ENCODE peak calls at places on chromosomes 6 and 20, in six cellular contexts. G, Q, F, M, V and W are unnamed samples. For H3K79me2, the result is how much of the 10 kb centered on the place peaks cover.

GRCh38 chr6:169499728-169500265 is 202.0 kb downstream of the WDR27 start:
- DNase-seq in F (no peak), M (no peak), V (peak), G (no peak), Q (no peak), W (no peak)

GRCh38 chr6:133701633-133702331 is 187.1 kb upstream of the TCF21 start:
- DNase-seq in G (no peak), M (no peak), Q (peak), V (no peak), F (no peak), W (no peak)

GRCh38 chr20:50868509-50869495 is 62.4 kb downstream of the ADNP start:
- DNase-seq in Q (no peak), V (no peak), M (no peak), F (no peak), G (no peak), W (no peak)

GRCh38 chr6:140671926-140672325 is 1297.5 kb upstream of the CITED2 start:
- DNase-seq in G (peak), F (no peak), Q (no peak), V (no peak), M (no peak), W (peak)

GRCh38 chr20:11919571-11919970 is 1.9 kb downstream of the BTBD3 start:
- DNase-seq in Q (no peak), G (no peak), V (no peak), M (peak), F (no peak), W (no peak)

GRCh38 chr6:117711369-117711768 is 36.1 kb downstream of the NUS1 start:
- DNase-seq in Q (no peak), F (no peak), V (no peak), M (no peak), G (peak), W (peak)

GRCh38 chr6:683742-684440 is 9.0 kb downstream of the EXOC2 start:
- DNase-seq in F (peak), G (peak), V (peak), M (no peak), Q (peak), W (peak)

GRCh38 chr20:31573555-31574295 is 31.4 kb upstream of the ID1 start:
- DNase-seq in G (no peak), Q (no peak), V (no peak), M (no peak), F (no peak), W (no peak)

GRCh38 chr6:84512396-84512795 is 252.0 kb downstream of the TBX18 start:
- DNase-seq in Q (peak), G (no peak), M (no peak), V (no peak), F (no peak), W (no peak)

GRCh38 chr6:6815732-6816131 is 227.2 kb downstream of the LY86 start:
- DNase-seq in G (no peak), M (no peak), V (no peak), Q (no peak), F (no peak), W (no peak)

GRCh38 chr20:58075980-58076749 is 152.3 kb downstream of the ANKRD60 start:
- DNase-seq in Q (peak), G (no peak), V (peak), F (peak), M (no peak), W (no peak)

GRCh38 chr6:15090145-15090579 is 155.7 kb upstream of the JARID2 start:
- DNase-seq in G (no peak), Q (no peak), V (no peak), F (no peak), M (no peak), W (no peak)

GRCh38 chr6:23213193-23213592 is 643.8 kb downstream of the HDGFL1 start:
- DNase-seq in G (no peak), M (no peak), V (no peak), Q (peak), F (no peak), W (no peak)

GRCh38 chr6:152271681-152272464 is 365.3 kb downstream of the SYNE1 start:
- DNase-seq in F (no peak), G (peak), M (no peak), Q (peak), V (no peak), W (no peak)

GRCh38 chr6:109767961-109768360 is 76.9 kb downstream of the FIG4 start:
- DNase-seq in F (no peak), G (no peak), Q (peak), V (no peak), M (no peak), W (no peak)

GRCh38 chr6:110518281-110518623 is 41.8 kb upstream of the SLC22A16 start:
- DNase-seq in G (peak), F (no peak), V (peak), Q (no peak), M (no peak), W (peak)

GRCh38 chr6:24240943-24241342 is 114.9 kb downstream of the NRSN1 start:
- DNase-seq in Q (no peak), F (no peak), G (no peak), M (no peak), V (no peak), W (no peak)

GRCh38 chr6:170438402-170438753 is 114.7 kb downstream of the PSMB1 start:
- DNase-seq in G (peak), M (peak), V (peak), Q (peak), F (peak), W (peak)

GRCh38 chr6:5337573-5337972 is 76.3 kb downstream of the FARS2 start:
- DNase-seq in V (no peak), Q (peak), M (no peak), F (no peak), G (no peak), W (no peak)

GRCh38 chr6:107386340-107386739 is 73.0 kb downstream of the PDSS2 start:
- DNase-seq in Q (peak), F (no peak), M (no peak), G (no peak), V (no peak), W (no peak)

GRCh38 chr6:143561105-143561704 is 49.7 kb upstream of the FUCA2 start:
- DNase-seq in M (no peak), F (no peak), V (no peak), G (no peak), Q (no peak), W (no peak)

GRCh38 chr20:41169791-41170351 is 32.5 kb downstream of the PLCG1 start:
- DNase-seq in V (no peak), Q (peak), F (no peak), G (no peak), M (no peak), W (no peak)

GRCh38 chr20:21353236-21353635 is 44.1 kb downstream of the NKX2-4 start:
- DNase-seq in M (no peak), G (no peak), V (no peak), F (no peak), Q (peak), W (no peak)

GRCh38 chr6:112349915-112350314 is 2.8 kb downstream of the RFPL4B start:
- DNase-seq in F (no peak), Q (no peak), G (no peak), M (no peak), V (no peak), W (no peak)

GRCh38 chr20:49616154-49617007 is 48.4 kb upstream of the PTGIS start:
- DNase-seq in V (no peak), F (no peak), Q (no peak), G (no peak), M (no peak), W (no peak)

GRCh38 chr20:57398231-57398821 is 7.1 kb downstream of the RBM38 start:
- DNase-seq in F (no peak), G (no peak), V (no peak), Q (no peak), M (peak), W (peak)

GRCh38 chr20:48716086-48716485 is 111.7 kb downstream of the PREX1 start:
- DNase-seq in F (no peak), V (no peak), M (no peak), Q (no peak), G (no peak), W (no peak)

GRCh38 chr20:54054516-54054915 is 15.9 kb downstream of the BCAS1 start:
- DNase-seq in Q (no peak), M (peak), V (no peak), F (no peak), G (no peak), W (no peak)

GRCh38 chr6:132969188-132969587 is 154.8 kb downstream of the RPS12 start:
- DNase-seq in M (peak), F (no peak), Q (peak), G (no peak), V (no peak), W (no peak)

GRCh38 chr20:5658897-5659296 is 91.3 kb upstream of the SHLD1 start:
- DNase-seq in G (peak), F (no peak), V (no peak), Q (peak), M (no peak), W (no peak)

GRCh38 chr6:159233365-159234101 is 64.3 kb downstream of the FNDC1 start:
- DNase-seq in G (peak), M (no peak), Q (no peak), F (peak), V (peak), W (no peak)
- H3K4me3 ChIP-seq in G (no peak), M (no peak), Q (no peak), F (no peak), V (no peak), W (no peak)

GRCh38 chr6:88238065-88238464 is 71.9 kb upstream of the CNR1 start:
- DNase-seq in Q (no peak), G (peak), M (peak), V (no peak), F (peak), W (peak)
- H3K79me2 ChIP-seq in Q (under half), G (under half), M (under half), V (under half), F (under half), W (under half)

GRCh38 chr6:164085552-164086325 is 671.2 kb downstream of the QKI start:
- DNase-seq in M (no peak), G (peak), F (no peak), V (no peak), Q (peak), W (no peak)
- H3K4me3 ChIP-seq in M (no peak), G (no peak), F (no peak), V (no peak), Q (peak), W (no peak)

GRCh38 chr6:41932378-41932777 is 9.2 kb downstream of the CCND3 start:
- DNase-seq in Q (no peak), G (no peak), F (no peak), M (no peak), V (no peak), W (no peak)
- H3K79me2 ChIP-seq in Q (under half), G (under half), F (under half), M (under half), V (under half), W (under half)

GRCh38 chr6:147615659-147616456 is 107.4 kb downstream of the SAMD5 start:
- DNase-seq in G (no peak), M (no peak), Q (peak), F (no peak), V (no peak), W (no peak)

GRCh38 chr6:147618927-147619326 is 110.4 kb downstream of the SAMD5 start:
- DNase-seq in G (no peak), V (no peak), Q (no peak), M (no peak), F (no peak), W (no peak)

GRCh38 chr6:147621280-147621679 is 112.8 kb downstream of the SAMD5 start:
- DNase-seq in M (no peak), Q (peak), F (no peak), V (no peak), G (no peak), W (no peak)

GRCh38 chr6:147614501-147614900 is 106.0 kb downstream of the SAMD5 start:
- DNase-seq in F (no peak), M (no peak), V (no peak), G (no peak), Q (peak), W (no peak)

GRCh38 chr6:147618457-147618856 is 110.0 kb downstream of the SAMD5 start:
- DNase-seq in F (no peak), M (no peak), Q (no peak), G (no peak), V (no peak), W (no peak)
- H3K4me3 ChIP-seq in F (no peak), M (no peak), Q (no peak), G (no peak), V (no peak), W (no peak)

DNA sequence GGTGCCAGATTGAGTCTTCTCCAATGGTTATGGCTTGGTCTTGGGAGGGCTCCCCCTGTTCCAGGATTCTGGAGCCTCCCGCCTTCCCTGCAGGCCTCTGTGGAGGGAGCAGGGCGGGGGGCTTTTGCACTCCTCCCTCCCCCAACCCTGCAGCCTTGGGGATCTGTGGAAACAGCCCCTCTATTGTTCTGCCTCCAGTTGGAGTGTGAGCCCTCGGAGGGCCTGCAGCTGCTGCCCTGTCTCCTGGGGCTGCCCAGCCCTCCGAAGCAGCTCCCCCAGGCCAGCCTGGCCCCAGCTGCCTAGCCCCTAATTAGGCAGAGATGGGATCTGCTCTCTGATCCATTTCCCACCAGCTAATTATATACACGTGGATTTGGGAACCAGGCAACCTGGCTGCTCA is 14.7 kb downstream of the FAM110A start:
- DNase-seq in M (no peak), Q (no peak), V (no peak), F (no peak), G (no peak), W (no peak)
- H3K79me2 ChIP-seq in M (under half), Q (under half), V (under half), F (under half), G (under half), W (under half)